ENCODE peak calls at places on chromosome 20, in nine cellular contexts. P is gastrocnemius medialis; N is GM23248; T is NCI-H1694 treated with DMSO at 0.1 percent for 48 hours; W is foreskin fibroblast; G is amniotic stem cell; A is NCI-H146; F is activated CD4-positive, CD25-positive, alpha-beta regulatory T cell treated with anti-CD3 and anti-CD28 coated beads, Interleukin-2, amount 50 U/mL, for 16 hours; D is stimulated activated CD4-positive, alpha-beta T cell treated with anti-CD3 and anti-CD28 coated beads, TNF-alpha, amount 100 ng/mL, for 1 hour. C is an unnamed sample.

GRCh38 chr20:19693508-19693907 is 64.5 kb upstream of the RIN2 start:
- DNase-seq in P (no peak), N (no peak), T (no peak), W (no peak), G (no peak), A (no peak), F (no peak), D (no peak), C (no peak)

GRCh38 chr20:51354769-51355319 is 187.7 kb downstream of the NFATC2 start:
- DNase-seq in P (no peak), N (peak), T (peak), W (peak), G (no peak), A (no peak), F (no peak), D (no peak), C (no peak)

GRCh38 chr20:19918965-19919329 is 98.2 kb upstream of the NAA20 start:
- DNase-seq in P (no peak), N (no peak), T (peak), W (no peak), G (no peak), A (no peak), F (no peak), D (no peak), C (no peak)

GRCh38 chr20:50286609-50287008 is 96.0 kb downstream of the CEBPB start:
- DNase-seq in P (no peak), N (peak), T (no peak), W (peak), G (peak), A (no peak), F (no peak), D (no peak), C (peak)

GRCh38 chr20:13611726-13612125 is 27.0 kb downstream of the TASP1 start:
- DNase-seq in P (no peak), N (no peak), T (no peak), W (no peak), G (no peak), A (no peak), F (no peak), D (no peak), C (no peak)

GRCh38 chr20:6533828-6534388 is 233.6 kb upstream of the BMP2 start:
- DNase-seq in P (no peak), N (peak), T (no peak), W (peak), G (peak), A (peak), F (no peak), D (no peak), C (no peak)

GRCh38 chr20:54172856-54173652 is 732 bp downstream of the CYP24A1 start:
- DNase-seq in P (no peak), N (peak), T (no peak), W (no peak), G (no peak), A (no peak), F (no peak), D (no peak), C (no peak)

GRCh38 chr20:51507357-51508036 is 35.0 kb downstream of the NFATC2 start:
- DNase-seq in P (no peak), N (no peak), T (no peak), W (no peak), G (no peak), A (no peak), F (no peak), D (no peak), C (no peak)

GRCh38 chr20:17936791-17937687 is 31.6 kb downstream of the SNX5 start:
- DNase-seq in P (no peak), N (peak), T (no peak), W (peak), G (no peak), A (no peak), F (no peak), D (no peak), C (no peak)

GRCh38 chr20:62381202-62381797 is 5.6 kb upstream of the RPS21 start:
- DNase-seq in P (no peak), N (peak), T (no peak), W (peak), G (peak), A (no peak), F (no peak), D (no peak), C (no peak)

GRCh38 chr20:46324960-46325703 is 16.8 kb upstream of the CDH22 start:
- DNase-seq in P (no peak), N (peak), T (peak), W (peak), G (no peak), A (peak), F (no peak), D (no peak), C (peak)

GRCh38 chr20:58986968-58987517 is 6.0 kb downstream of the NELFCD start:
- DNase-seq in P (no peak), N (no peak), T (no peak), W (no peak), G (no peak), A (no peak), F (no peak), D (no peak), C (no peak)

GRCh38 chr20:33370296-33370695 is 31.0 kb downstream of the CDK5RAP1 start:
- DNase-seq in P (no peak), N (no peak), T (no peak), W (no peak), G (no peak), A (no peak), F (no peak), D (peak), C (no peak)

GRCh38 chr20:39269493-39270217 is 307.5 kb downstream of the DHX35 start:
- DNase-seq in P (no peak), N (no peak), T (no peak), W (no peak), G (no peak), A (no peak), F (no peak), D (no peak), C (no peak)

GRCh38 chr20:33992145-33992922 is 1.4 kb upstream of the RALY start:
- DNase-seq in P (no peak), N (peak), T (no peak), W (peak), G (no peak), A (peak), F (no peak), D (no peak), C (no peak)

GRCh38 chr20:19427913-19428800 is 215.7 kb downstream of the SLC24A3 start:
- DNase-seq in P (peak), N (no peak), T (no peak), W (no peak), G (no peak), A (no peak), F (no peak), D (no peak), C (no peak)

GRCh38 chr20:51412333-51412761 is 130.2 kb downstream of the NFATC2 start:
- DNase-seq in P (no peak), N (peak), T (no peak), W (peak), G (no peak), A (no peak), F (no peak), D (no peak), C (no peak)

GRCh38 chr20:35467339-35468224 is 12.2 kb downstream of the CEP250 start:
- DNase-seq in P (peak), N (no peak), T (no peak), W (peak), G (no peak), A (no peak), F (no peak), D (no peak), C (no peak)

GRCh38 chr20:44618318-44618731 is 33.2 kb downstream of the ADA start:
- DNase-seq in P (no peak), N (no peak), T (no peak), W (no peak), G (no peak), A (no peak), F (no peak), D (peak), C (no peak)

GRCh38 chr20:54364919-54365318 is 110.5 kb upstream of the DOK5 start:
- DNase-seq in P (no peak), N (no peak), T (no peak), W (no peak), G (no peak), A (no peak), F (no peak), D (no peak), C (no peak)

GRCh38 chr20:60210779-60211617 is 252.8 kb downstream of the CDH26 start:
- DNase-seq in P (no peak), N (peak), T (peak), W (peak), G (peak), A (peak), F (peak), D (peak), C (peak)

GRCh38 chr20:9609892-9610502 is 95.6 kb downstream of the LAMP5 start:
- DNase-seq in P (no peak), N (peak), T (peak), W (peak), G (peak), A (peak), F (no peak), D (no peak), C (peak)

GRCh38 chr20:10433014-10433622 is 904 bp downstream of the MKKS start:
- DNase-seq in P (no peak), N (peak), T (no peak), W (no peak), G (no peak), A (peak), F (no peak), D (no peak), C (no peak)

GRCh38 chr20:34559311-34560140 is 1.0 kb downstream of the MAP1LC3A start:
- DNase-seq in P (no peak), N (peak), T (no peak), W (no peak), G (no peak), A (no peak), F (no peak), D (no peak), C (no peak)

GRCh38 chr20:51360451-51361230 is 181.9 kb downstream of the NFATC2 start:
- DNase-seq in P (no peak), N (peak), T (no peak), W (peak), G (peak), A (no peak), F (no peak), D (no peak), C (no peak)

GRCh38 chr20:1266167-1266973 is at the start of gene SNPH:
- DNase-seq in P (peak), N (peak), T (no peak), W (peak), G (peak), A (peak), F (peak), D (peak), C (peak)

GRCh38 chr20:44264287-44264686 is 17.2 kb downstream of the GDAP1L1 start:
- DNase-seq in P (no peak), N (peak), T (no peak), W (no peak), G (no peak), A (no peak), F (no peak), D (no peak), C (peak)

GRCh38 chr20:21101453-21102251 is 4.5 kb downstream of the LINC00237 start:
- DNase-seq in P (no peak), N (peak), T (no peak), W (no peak), G (no peak), A (peak), F (no peak), D (no peak), C (no peak)

GRCh38 chr20:62120990-62121775 is 1.1 kb upstream of the LSM14B start:
- DNase-seq in P (peak), N (peak), T (no peak), W (peak), G (no peak), A (peak), F (no peak), D (no peak), C (no peak)

GRCh38 chr20:63882257-63883208 is 12.4 kb upstream of the DNAJC5 start:
- DNase-seq in P (no peak), N (no peak), T (no peak), W (no peak), G (no peak), A (no peak), F (no peak), D (no peak), C (no peak)

GRCh38 chr20:57470212-57470522 is 54.8 kb downstream of the CTCFL start:
- DNase-seq in P (no peak), N (no peak), T (no peak), W (no peak), G (no peak), A (peak), F (no peak), D (no peak), C (no peak)

GRCh38 chr20:60000271-60001026 is 42.2 kb downstream of the CDH26 start:
- DNase-seq in P (no peak), N (no peak), T (no peak), W (no peak), G (no peak), A (peak), F (no peak), D (no peak), C (no peak)